ENCODE peak calls at places on chromosomes 11 and 22, in five cellular contexts. One of them, this sample, is unnamed.

GRCh38 chr11:32792948-32793475 is 1.4 kb downstream of the CCDC73 start:
- DNase-seq in memory B cell: peak
- DNase-seq in MV-4-11: peak
- DNase-seq in EL: peak
- DNase-seq in C1 segment of cervical spinal cord: no peak
- DNase-seq in this sample: peak

GRCh38 chr11:113615773-113616172 is 90.3 kb downstream of the TMPRSS5 start:
- DNase-seq in C1 segment of cervical spinal cord: no peak
- DNase-seq in memory B cell: no peak
- DNase-seq in MV-4-11: no peak
- DNase-seq in EL: peak
- DNase-seq in this sample: no peak

GRCh38 chr11:90434858-90435257 is 212.0 kb upstream of the CHORDC1 start:
- DNase-seq in C1 segment of cervical spinal cord: no peak
- DNase-seq in EL: no peak
- DNase-seq in MV-4-11: peak
- DNase-seq in memory B cell: no peak
- DNase-seq in this sample: peak

GRCh38 chr11:44286268-44286880 is 23.6 kb downstream of the ALX4 start:
- DNase-seq in C1 segment of cervical spinal cord: no peak
- DNase-seq in EL: peak
- DNase-seq in memory B cell: peak
- DNase-seq in MV-4-11: peak
- DNase-seq in this sample: no peak

GRCh38 chr11:46120361-46120710 is 918 bp downstream of the PHF21A start:
- DNase-seq in MV-4-11: no peak
- DNase-seq in C1 segment of cervical spinal cord: no peak
- DNase-seq in EL: no peak
- DNase-seq in memory B cell: no peak
- DNase-seq in this sample: peak

GRCh38 chr22:43375951-43376455 is 32.8 kb upstream of the SCUBE1 start:
- DNase-seq in EL: peak
- DNase-seq in MV-4-11: no peak
- DNase-seq in C1 segment of cervical spinal cord: no peak
- DNase-seq in memory B cell: no peak
- DNase-seq in this sample: peak

GRCh38 chr11:120652705-120653335 is 141.3 kb downstream of the GRIK4 start:
- DNase-seq in EL: peak
- DNase-seq in C1 segment of cervical spinal cord: no peak
- DNase-seq in MV-4-11: no peak
- DNase-seq in memory B cell: no peak
- DNase-seq in this sample: peak

GRCh38 chr22:30204742-30205111 is 41.8 kb downstream of the LIF start:
- DNase-seq in MV-4-11: no peak
- DNase-seq in EL: peak
- DNase-seq in memory B cell: no peak
- DNase-seq in C1 segment of cervical spinal cord: no peak
- DNase-seq in this sample: no peak

This sample was measured in trophoblast cell.